ENCODE peak calls at places on chromosomes 3 and 15, in ten cellular contexts. One of them, this sample, is unnamed.

GRCh38 chr15:57167821-57168395 is 208.4 kb upstream of the CGNL1 start:
- DNase-seq in RCC 7860: peak
- DNase-seq in GM03348: no peak
- DNase-seq in activated T-helper 1 cell treated with Interleukin-2 at 50 U/mL for 16 hours: no peak
- DNase-seq in NCI-H345: no peak
- DNase-seq in germinal center: no peak
- DNase-seq in stimulated activated naive CD4-positive, alpha-beta T cell treated with Interleukin-2 at 50 U/mL for 16 hours: no peak
- DNase-seq in HS-5: no peak
- DNase-seq in NCI-H1436 treated with DMSO at 0.1 percent for 48 hours: no peak
- DNase-seq in activated CD8-positive, alpha-beta T cell treated with anti-CD3 and anti-CD28 coated beads for 36 hours: no peak
- DNase-seq in this sample: no peak

GRCh38 chr3:49357466-49358216 is 512 bp downstream of the GPX1 start:
- DNase-seq in RCC 7860: peak
- DNase-seq in GM03348: peak
- DNase-seq in activated T-helper 1 cell treated with Interleukin-2 at 50 U/mL for 16 hours: peak
- DNase-seq in NCI-H345: no peak
- DNase-seq in germinal center: peak
- DNase-seq in stimulated activated naive CD4-positive, alpha-beta T cell treated with Interleukin-2 at 50 U/mL for 16 hours: peak
- DNase-seq in HS-5: peak
- DNase-seq in NCI-H1436 treated with DMSO at 0.1 percent for 48 hours: no peak
- DNase-seq in activated CD8-positive, alpha-beta T cell treated with anti-CD3 and anti-CD28 coated beads for 36 hours: peak
- DNase-seq in this sample: no peak

GRCh38 chr15:69031013-69032001 is 16.8 kb downstream of the NOX5 start:
- DNase-seq in RCC 7860: no peak
- DNase-seq in GM03348: peak
- DNase-seq in activated T-helper 1 cell treated with Interleukin-2 at 50 U/mL for 16 hours: no peak
- DNase-seq in NCI-H345: peak
- DNase-seq in germinal center: peak
- DNase-seq in stimulated activated naive CD4-positive, alpha-beta T cell treated with Interleukin-2 at 50 U/mL for 16 hours: no peak
- DNase-seq in HS-5: no peak
- DNase-seq in NCI-H1436 treated with DMSO at 0.1 percent for 48 hours: no peak
- DNase-seq in activated CD8-positive, alpha-beta T cell treated with anti-CD3 and anti-CD28 coated beads for 36 hours: peak
- DNase-seq in this sample: no peak

GRCh38 chr3:196232154-196232881 is 16.0 kb downstream of the SLC51A start:
- DNase-seq in RCC 7860: no peak
- DNase-seq in GM03348: no peak
- DNase-seq in activated T-helper 1 cell treated with Interleukin-2 at 50 U/mL for 16 hours: no peak
- DNase-seq in NCI-H345: no peak
- DNase-seq in germinal center: no peak
- DNase-seq in stimulated activated naive CD4-positive, alpha-beta T cell treated with Interleukin-2 at 50 U/mL for 16 hours: no peak
- DNase-seq in HS-5: no peak
- DNase-seq in NCI-H1436 treated with DMSO at 0.1 percent for 48 hours: no peak
- DNase-seq in activated CD8-positive, alpha-beta T cell treated with anti-CD3 and anti-CD28 coated beads for 36 hours: no peak
- DNase-seq in this sample: no peak

GRCh38 chr3:58093573-58094195 is 85.5 kb downstream of the FLNB start:
- DNase-seq in RCC 7860: peak
- DNase-seq in GM03348: no peak
- DNase-seq in activated T-helper 1 cell treated with Interleukin-2 at 50 U/mL for 16 hours: no peak
- DNase-seq in NCI-H345: no peak
- DNase-seq in germinal center: no peak
- DNase-seq in stimulated activated naive CD4-positive, alpha-beta T cell treated with Interleukin-2 at 50 U/mL for 16 hours: no peak
- DNase-seq in HS-5: no peak
- DNase-seq in NCI-H1436 treated with DMSO at 0.1 percent for 48 hours: no peak
- DNase-seq in activated CD8-positive, alpha-beta T cell treated with anti-CD3 and anti-CD28 coated beads for 36 hours: no peak
- DNase-seq in this sample: no peak

GRCh38 chr15:51114437-51115119 is 19.9 kb upstream of the TNFAIP8L3 start:
- DNase-seq in RCC 7860: no peak
- DNase-seq in GM03348: no peak
- DNase-seq in activated T-helper 1 cell treated with Interleukin-2 at 50 U/mL for 16 hours: no peak
- DNase-seq in NCI-H345: no peak
- DNase-seq in germinal center: no peak
- DNase-seq in stimulated activated naive CD4-positive, alpha-beta T cell treated with Interleukin-2 at 50 U/mL for 16 hours: no peak
- DNase-seq in HS-5: no peak
- DNase-seq in NCI-H1436 treated with DMSO at 0.1 percent for 48 hours: no peak
- DNase-seq in activated CD8-positive, alpha-beta T cell treated with anti-CD3 and anti-CD28 coated beads for 36 hours: no peak
- DNase-seq in this sample: no peak

GRCh38 chr3:160162440-160162839 is 62.8 kb upstream of the C3orf80 start:
- DNase-seq in RCC 7860: no peak
- DNase-seq in GM03348: no peak
- DNase-seq in activated T-helper 1 cell treated with Interleukin-2 at 50 U/mL for 16 hours: no peak
- DNase-seq in NCI-H345: no peak
- DNase-seq in germinal center: no peak
- DNase-seq in stimulated activated naive CD4-positive, alpha-beta T cell treated with Interleukin-2 at 50 U/mL for 16 hours: no peak
- DNase-seq in HS-5: no peak
- DNase-seq in NCI-H1436 treated with DMSO at 0.1 percent for 48 hours: no peak
- DNase-seq in activated CD8-positive, alpha-beta T cell treated with anti-CD3 and anti-CD28 coated beads for 36 hours: no peak
- DNase-seq in this sample: no peak

GRCh38 chr3:10926831-10927521 is 65.6 kb upstream of the SLC6A1 start:
- DNase-seq in RCC 7860: no peak
- DNase-seq in GM03348: peak
- DNase-seq in activated T-helper 1 cell treated with Interleukin-2 at 50 U/mL for 16 hours: no peak
- DNase-seq in NCI-H345: no peak
- DNase-seq in germinal center: no peak
- DNase-seq in stimulated activated naive CD4-positive, alpha-beta T cell treated with Interleukin-2 at 50 U/mL for 16 hours: no peak
- DNase-seq in HS-5: no peak
- DNase-seq in NCI-H1436 treated with DMSO at 0.1 percent for 48 hours: no peak
- DNase-seq in activated CD8-positive, alpha-beta T cell treated with anti-CD3 and anti-CD28 coated beads for 36 hours: no peak
- DNase-seq in this sample: no peak

GRCh38 chr3:194134231-194134756 is 1.7 kb upstream of the HES1 start:
- DNase-seq in RCC 7860: peak
- DNase-seq in GM03348: peak
- DNase-seq in activated T-helper 1 cell treated with Interleukin-2 at 50 U/mL for 16 hours: no peak
- DNase-seq in NCI-H345: peak
- DNase-seq in germinal center: peak
- DNase-seq in stimulated activated naive CD4-positive, alpha-beta T cell treated with Interleukin-2 at 50 U/mL for 16 hours: peak
- DNase-seq in HS-5: no peak
- DNase-seq in NCI-H1436 treated with DMSO at 0.1 percent for 48 hours: no peak
- DNase-seq in activated CD8-positive, alpha-beta T cell treated with anti-CD3 and anti-CD28 coated beads for 36 hours: peak
- DNase-seq in this sample: no peak

GRCh38 chr3:111392911-111393351 is 149.1 kb upstream of the CD96 start:
- DNase-seq in RCC 7860: no peak
- DNase-seq in GM03348: no peak
- DNase-seq in activated T-helper 1 cell treated with Interleukin-2 at 50 U/mL for 16 hours: peak
- DNase-seq in NCI-H345: no peak
- DNase-seq in germinal center: no peak
- DNase-seq in stimulated activated naive CD4-positive, alpha-beta T cell treated with Interleukin-2 at 50 U/mL for 16 hours: no peak
- DNase-seq in HS-5: no peak
- DNase-seq in NCI-H1436 treated with DMSO at 0.1 percent for 48 hours: no peak
- DNase-seq in activated CD8-positive, alpha-beta T cell treated with anti-CD3 and anti-CD28 coated beads for 36 hours: peak
- DNase-seq in this sample: no peak

GRCh38 chr3:184716652-184717607 is 5.1 kb upstream of the MAGEF1 start:
- DNase-seq in RCC 7860: no peak
- DNase-seq in GM03348: peak
- DNase-seq in activated T-helper 1 cell treated with Interleukin-2 at 50 U/mL for 16 hours: no peak
- DNase-seq in NCI-H345: peak
- DNase-seq in germinal center: no peak
- DNase-seq in stimulated activated naive CD4-positive, alpha-beta T cell treated with Interleukin-2 at 50 U/mL for 16 hours: no peak
- DNase-seq in HS-5: no peak
- DNase-seq in NCI-H1436 treated with DMSO at 0.1 percent for 48 hours: peak
- DNase-seq in activated CD8-positive, alpha-beta T cell treated with anti-CD3 and anti-CD28 coated beads for 36 hours: no peak
- DNase-seq in this sample: no peak

GRCh38 chr3:120488296-120488695 is 37.5 kb upstream of the FSTL1 start:
- DNase-seq in RCC 7860: no peak
- DNase-seq in GM03348: no peak
- DNase-seq in activated T-helper 1 cell treated with Interleukin-2 at 50 U/mL for 16 hours: no peak
- DNase-seq in NCI-H345: no peak
- DNase-seq in germinal center: no peak
- DNase-seq in stimulated activated naive CD4-positive, alpha-beta T cell treated with Interleukin-2 at 50 U/mL for 16 hours: no peak
- DNase-seq in HS-5: no peak
- DNase-seq in NCI-H1436 treated with DMSO at 0.1 percent for 48 hours: no peak
- DNase-seq in activated CD8-positive, alpha-beta T cell treated with anti-CD3 and anti-CD28 coated beads for 36 hours: no peak
- DNase-seq in this sample: no peak

GRCh38 chr15:57025264-57025939 is 107.0 kb downstream of the TCF12 start:
- DNase-seq in RCC 7860: no peak
- DNase-seq in GM03348: peak
- DNase-seq in activated T-helper 1 cell treated with Interleukin-2 at 50 U/mL for 16 hours: no peak
- DNase-seq in NCI-H345: no peak
- DNase-seq in germinal center: no peak
- DNase-seq in stimulated activated naive CD4-positive, alpha-beta T cell treated with Interleukin-2 at 50 U/mL for 16 hours: no peak
- DNase-seq in HS-5: peak
- DNase-seq in NCI-H1436 treated with DMSO at 0.1 percent for 48 hours: no peak
- DNase-seq in activated CD8-positive, alpha-beta T cell treated with anti-CD3 and anti-CD28 coated beads for 36 hours: no peak
- DNase-seq in this sample: peak

GRCh38 chr15:76192715-76193114 is 118.6 kb downstream of the ETFA start:
- DNase-seq in RCC 7860: no peak
- DNase-seq in GM03348: no peak
- DNase-seq in activated T-helper 1 cell treated with Interleukin-2 at 50 U/mL for 16 hours: no peak
- DNase-seq in NCI-H345: no peak
- DNase-seq in germinal center: no peak
- DNase-seq in stimulated activated naive CD4-positive, alpha-beta T cell treated with Interleukin-2 at 50 U/mL for 16 hours: no peak
- DNase-seq in HS-5: no peak
- DNase-seq in NCI-H1436 treated with DMSO at 0.1 percent for 48 hours: no peak
- DNase-seq in activated CD8-positive, alpha-beta T cell treated with anti-CD3 and anti-CD28 coated beads for 36 hours: no peak
- DNase-seq in this sample: no peak

GRCh38 chr3:154148541-154148940 is 27.4 kb downstream of the ARHGEF26 start:
- DNase-seq in RCC 7860: no peak
- DNase-seq in GM03348: no peak
- DNase-seq in activated T-helper 1 cell treated with Interleukin-2 at 50 U/mL for 16 hours: no peak
- DNase-seq in NCI-H345: no peak
- DNase-seq in germinal center: no peak
- DNase-seq in stimulated activated naive CD4-positive, alpha-beta T cell treated with Interleukin-2 at 50 U/mL for 16 hours: no peak
- DNase-seq in HS-5: no peak
- DNase-seq in NCI-H1436 treated with DMSO at 0.1 percent for 48 hours: no peak
- DNase-seq in activated CD8-positive, alpha-beta T cell treated with anti-CD3 and anti-CD28 coated beads for 36 hours: no peak
- DNase-seq in this sample: no peak

GRCh38 chr15:86044981-86045380 is 34.7 kb upstream of the AGBL1 start:
- DNase-seq in RCC 7860: no peak
- DNase-seq in GM03348: no peak
- DNase-seq in activated T-helper 1 cell treated with Interleukin-2 at 50 U/mL for 16 hours: no peak
- DNase-seq in NCI-H345: no peak
- DNase-seq in germinal center: no peak
- DNase-seq in stimulated activated naive CD4-positive, alpha-beta T cell treated with Interleukin-2 at 50 U/mL for 16 hours: no peak
- DNase-seq in HS-5: no peak
- DNase-seq in NCI-H1436 treated with DMSO at 0.1 percent for 48 hours: no peak
- DNase-seq in activated CD8-positive, alpha-beta T cell treated with anti-CD3 and anti-CD28 coated beads for 36 hours: peak
- DNase-seq in this sample: no peak

GRCh38 chr15:41562784-41563198 is 3.8 kb downstream of the TYRO3 start:
- DNase-seq in RCC 7860: no peak
- DNase-seq in GM03348: no peak
- DNase-seq in activated T-helper 1 cell treated with Interleukin-2 at 50 U/mL for 16 hours: no peak
- DNase-seq in NCI-H345: no peak
- DNase-seq in germinal center: no peak
- DNase-seq in stimulated activated naive CD4-positive, alpha-beta T cell treated with Interleukin-2 at 50 U/mL for 16 hours: no peak
- DNase-seq in HS-5: no peak
- DNase-seq in NCI-H1436 treated with DMSO at 0.1 percent for 48 hours: no peak
- DNase-seq in activated CD8-positive, alpha-beta T cell treated with anti-CD3 and anti-CD28 coated beads for 36 hours: no peak
- DNase-seq in this sample: no peak

GRCh38 chr15:61374848-61375247 is 145.7 kb upstream of the RORA start:
- DNase-seq in RCC 7860: no peak
- DNase-seq in GM03348: no peak
- DNase-seq in activated T-helper 1 cell treated with Interleukin-2 at 50 U/mL for 16 hours: no peak
- DNase-seq in NCI-H345: no peak
- DNase-seq in germinal center: no peak
- DNase-seq in stimulated activated naive CD4-positive, alpha-beta T cell treated with Interleukin-2 at 50 U/mL for 16 hours: no peak
- DNase-seq in HS-5: no peak
- DNase-seq in NCI-H1436 treated with DMSO at 0.1 percent for 48 hours: no peak
- DNase-seq in activated CD8-positive, alpha-beta T cell treated with anti-CD3 and anti-CD28 coated beads for 36 hours: no peak
- DNase-seq in this sample: no peak

GRCh38 chr3:129039271-129040038 is 21.1 kb upstream of the GP9 start:
- DNase-seq in RCC 7860: no peak
- DNase-seq in GM03348: no peak
- DNase-seq in activated T-helper 1 cell treated with Interleukin-2 at 50 U/mL for 16 hours: no peak
- DNase-seq in NCI-H345: peak
- DNase-seq in germinal center: no peak
- DNase-seq in stimulated activated naive CD4-positive, alpha-beta T cell treated with Interleukin-2 at 50 U/mL for 16 hours: no peak
- DNase-seq in HS-5: no peak
- DNase-seq in NCI-H1436 treated with DMSO at 0.1 percent for 48 hours: no peak
- DNase-seq in activated CD8-positive, alpha-beta T cell treated with anti-CD3 and anti-CD28 coated beads for 36 hours: no peak
- DNase-seq in this sample: no peak

GRCh38 chr3:20561166-20561565 is 375.2 kb upstream of the SGO1 start:
- DNase-seq in RCC 7860: no peak
- DNase-seq in GM03348: peak
- DNase-seq in activated T-helper 1 cell treated with Interleukin-2 at 50 U/mL for 16 hours: no peak
- DNase-seq in NCI-H345: no peak
- DNase-seq in germinal center: no peak
- DNase-seq in stimulated activated naive CD4-positive, alpha-beta T cell treated with Interleukin-2 at 50 U/mL for 16 hours: no peak
- DNase-seq in HS-5: no peak
- DNase-seq in NCI-H1436 treated with DMSO at 0.1 percent for 48 hours: no peak
- DNase-seq in activated CD8-positive, alpha-beta T cell treated with anti-CD3 and anti-CD28 coated beads for 36 hours: no peak
- DNase-seq in this sample: peak

This sample was measured in BJ.